ENCODE peak calls at places on chromosomes 5 and 9, in eight cellular contexts. J is NCI-H510A treated with DMSO at 0.1 percent for 48 hours; Y is activated CD8-positive, alpha-beta memory T cell treated with anti-CD3 and anti-CD28 coated beads for 48 hours; L is pancreas; W is T-cell; V is stimulated activated CD4-positive, alpha-beta T cell treated with anti-CD3 and anti-CD28 coated beads, Interleukin-1b, Interleukin-23, amount 100 ng/mL, for 4 hours; D is cardiac muscle cell; X is EL. K is an unnamed sample.

GRCh38 chr9:101449071-101449721 is 13.6 kb upstream of the ALDOB start:
- DNase-seq in L (peak), Y (peak), W (peak), X (peak), V (peak), D (peak), J (peak), K (peak)

GRCh38 chr5:63050916-63051315 is 472.3 kb downstream of the LRRC70 start:
- DNase-seq in L (no peak), Y (no peak), W (no peak), D (no peak), J (no peak), X (no peak), V (no peak), K (no peak)

GRCh38 chr9:120914953-120915352 is 11.6 kb downstream of the TRAF1 start:
- DNase-seq in D (no peak), V (no peak), X (peak), J (no peak), W (no peak), L (no peak), Y (no peak), K (no peak)

GRCh38 chr9:112516769-112517168 is 30.1 kb downstream of the KIAA1958 start:
- DNase-seq in D (no peak), X (no peak), W (no peak), J (peak), V (no peak), Y (no peak), L (no peak), K (no peak)

GRCh38 chr5:180670586-180671359 is 21.4 kb upstream of the FLT4 start:
- DNase-seq in D (peak), W (peak), Y (no peak), X (peak), L (peak), J (peak), V (peak), K (peak)

GRCh38 chr5:42309865-42310264 is 113.4 kb upstream of the GHR start:
- DNase-seq in Y (no peak), J (no peak), W (no peak), L (no peak), X (no peak), D (no peak), V (no peak), K (no peak)

GRCh38 chr9:137760426-137760825 is 117.2 kb upstream of the CACNA1B start:
- DNase-seq in V (no peak), D (no peak), Y (no peak), J (no peak), X (no peak), W (no peak), L (no peak), K (no peak)

GRCh38 chr5:176797456-176798093 is 12.8 kb upstream of the UNC5A start:
- DNase-seq in L (no peak), D (no peak), Y (no peak), J (no peak), X (no peak), V (no peak), W (no peak), K (no peak)

GRCh38 chr5:71719092-71719964 is at the start of gene CARTPT:
- DNase-seq in V (no peak), J (no peak), X (no peak), W (no peak), L (no peak), Y (no peak), D (peak), K (no peak)

GRCh38 chr5:96626956-96627355 is 35.2 kb upstream of the CAST start:
- DNase-seq in D (peak), Y (no peak), V (no peak), W (no peak), J (no peak), X (peak), L (no peak), K (no peak)

GRCh38 chr5:126195410-126196100 is 227.7 kb upstream of the GRAMD2B start:
- DNase-seq in J (no peak), Y (no peak), L (no peak), X (no peak), D (no peak), V (no peak), W (no peak), K (no peak)

GRCh38 chr5:150763023-150763793 is 4.4 kb upstream of the DCTN4 start:
- DNase-seq in D (peak), W (no peak), L (no peak), X (peak), Y (no peak), V (no peak), J (peak), K (peak)

GRCh38 chr5:72238712-72239445 is 81.2 kb downstream of the MRPS27 start:
- DNase-seq in Y (no peak), D (no peak), X (no peak), V (no peak), L (no peak), J (no peak), W (no peak), K (no peak)

GRCh38 chr5:12794476-12795332 is 890.5 kb upstream of the CTNND2 start:
- DNase-seq in D (no peak), Y (no peak), L (peak), J (no peak), W (no peak), V (no peak), X (no peak), K (peak)

GRCh38 chr9:4382722-4383317 is 83.0 kb upstream of the GLIS3 start:
- DNase-seq in D (peak), V (no peak), Y (no peak), X (peak), L (no peak), J (peak), W (no peak), K (peak)

GRCh38 chr9:69976165-69976564 is 67.5 kb upstream of the MAMDC2 start:
- DNase-seq in X (peak), Y (no peak), D (peak), W (no peak), V (no peak), J (no peak), L (no peak), K (no peak)

GRCh38 chr5:59335544-59335943 is 558.0 kb downstream of the PDE4D start:
- DNase-seq in J (no peak), X (no peak), W (no peak), D (no peak), L (no peak), Y (no peak), V (no peak), K (no peak)

GRCh38 chr5:172616730-172617129 is 24.3 kb upstream of the NEURL1B start:
- DNase-seq in Y (no peak), V (no peak), L (no peak), D (peak), W (no peak), J (no peak), X (no peak), K (no peak)

GRCh38 chr9:127418037-127418471 is 6.1 kb upstream of the ZNF79 start:
- DNase-seq in X (no peak), Y (no peak), D (peak), L (no peak), V (peak), W (peak), J (no peak), K (no peak)

GRCh38 chr9:130936285-130937117 is 2.5 kb downstream of the FIBCD1 start:
- DNase-seq in Y (no peak), J (no peak), D (peak), V (no peak), L (no peak), X (peak), W (no peak), K (no peak)

GRCh38 chr5:158013303-158013702 is 154.4 kb upstream of the CLINT1 start:
- DNase-seq in Y (no peak), D (no peak), X (no peak), V (no peak), W (no peak), J (no peak), L (no peak), K (no peak)

GRCh38 chr5:163889369-163889768 is 383.9 kb downstream of the MAT2B start:
- DNase-seq in V (no peak), J (no peak), Y (no peak), W (no peak), X (peak), D (peak), L (no peak), K (no peak)

GRCh38 chr9:37559855-37560592 is 16.2 kb downstream of the FBXO10 start:
- DNase-seq in Y (no peak), X (no peak), J (no peak), D (no peak), L (no peak), V (no peak), W (no peak), K (no peak)

GRCh38 chr9:17116400-17116837 is 18.4 kb upstream of the CNTLN start:
- DNase-seq in V (no peak), W (no peak), Y (no peak), L (no peak), D (peak), X (peak), J (peak), K (peak)

GRCh38 chr5:125856949-125857348 is 566.3 kb upstream of the GRAMD2B start:
- DNase-seq in L (no peak), V (no peak), W (no peak), X (no peak), J (no peak), Y (no peak), D (no peak), K (no peak)